ENCODE peak calls at places on chromosomes 11 and 22, in seven cellular contexts. C is GM12891, V is testis, R is midbrain, K is ELF-1, L is brain pericyte, M is SHP77 treated with DMSO at 0.1 percent for 48 hours. Q is an unnamed sample.
A peak's percentile ranks its signal among the peaks of the same experiment; 100 is the strongest.

GRCh38 chr22:38040953-38041759 is 16.0 kb upstream of the PICK1 start:
- DNase-seq in K (peak; percentile 25), R (no peak), V (no peak), L (no peak), C (no peak), M (no peak), Q (no peak)

GRCh38 chr11:26946209-26946828 is 47.6 kb upstream of the FIBIN start:
- DNase-seq in M (no peak), C (no peak), R (no peak), K (no peak), L (no peak), V (no peak), Q (no peak)

GRCh38 chr11:57150454-57150917 is 31.3 kb upstream of the LRRC55 start:
- DNase-seq in C (no peak), L (no peak), K (no peak), V (no peak), M (no peak), R (no peak), Q (no peak)

GRCh38 chr11:117973446-117973922 is 12.7 kb upstream of the IL10RA start:
- DNase-seq in L (no peak), M (no peak), R (no peak), K (no peak), V (no peak), C (no peak), Q (no peak)

GRCh38 chr11:35655856-35656255 is 6.7 kb upstream of the TRIM44 start:
- DNase-seq in M (no peak), K (no peak), L (no peak), R (no peak), C (no peak), V (no peak), Q (no peak)

GRCh38 chr11:121479355-121479754 is 26.6 kb upstream of the SORL1-AS1 start:
- DNase-seq in M (no peak), V (no peak), K (peak; percentile 86), R (no peak), C (no peak), L (no peak), Q (no peak)

GRCh38 chr11:12496181-12497025 is 119.0 kb downstream of the PARVA start:
- DNase-seq in C (no peak), R (no peak), L (no peak), K (no peak), M (no peak), V (no peak), Q (no peak)

GRCh38 chr11:119416606-119417580 is 6.1 kb downstream of the THY1 start:
- DNase-seq in M (no peak), V (no peak), L (no peak), K (no peak), R (no peak), C (no peak), Q (no peak)

GRCh38 chr11:1882265-1883238 is 9.1 kb downstream of the PRR33 start:
- DNase-seq in C (peak; percentile 99), R (peak; percentile 72), M (no peak), L (no peak), V (peak; percentile 87), K (peak; percentile 93), Q (peak; percentile 40)

GRCh38 chr11:61054927-61055562 is 47.2 kb upstream of the CD5 start:
- DNase-seq in L (no peak), V (no peak), R (no peak), C (no peak), M (no peak), K (no peak), Q (no peak)

GRCh38 chr11:69603978-69604524 is 36.9 kb upstream of the CCND1 start:
- DNase-seq in V (no peak), K (no peak), L (no peak), M (no peak), C (no peak), R (no peak), Q (no peak)

GRCh38 chr11:212150-213100 is 4.9 kb downstream of the RIC8A start:
- DNase-seq in R (no peak), M (no peak), K (no peak), V (no peak), C (no peak), L (no peak), Q (no peak)

GRCh38 chr22:28857288-28857687 is 26.1 kb upstream of the ZNRF3 start:
- DNase-seq in C (no peak), K (no peak), L (no peak), V (no peak), M (no peak), R (no peak), Q (no peak)

GRCh38 chr11:24932110-24933000 is 435.5 kb downstream of the LUZP2 start:
- DNase-seq in L (no peak), R (no peak), V (no peak), K (peak; percentile 1), C (no peak), M (no peak), Q (no peak)

GRCh38 chr11:13343931-13344717 is 66.5 kb downstream of the BMAL1 start:
- DNase-seq in M (no peak), C (peak; percentile 45), K (peak; percentile 89), V (peak; percentile 80), L (no peak), R (peak; percentile 65), Q (peak; percentile 72)

GRCh38 chr11:132064987-132065620 is 694.7 kb downstream of the NTM start:
- DNase-seq in L (peak; percentile 42), M (no peak), R (peak; percentile 53), C (no peak), K (no peak), V (peak; percentile 26), Q (no peak)

GRCh38 chr22:37561209-37562048 is 1.1 kb downstream of the CDC42EP1 start:
- DNase-seq in K (peak; percentile 95), R (peak; percentile 87), C (peak; percentile 89), V (peak; percentile 96), M (peak; percentile 8), L (peak; percentile 49), Q (no peak)

GRCh38 chr22:23233084-23233501 is 52.8 kb downstream of the BCR start:
- DNase-seq in K (no peak), L (no peak), C (no peak), R (no peak), V (peak; percentile 46), M (no peak), Q (no peak)

GRCh38 chr11:93904711-93905110 is 54.3 kb upstream of the VSTM5 start:
- DNase-seq in M (no peak), V (no peak), C (no peak), L (no peak), R (no peak), K (no peak), Q (peak; percentile 11)

GRCh38 chr22:35131423-35132050 is 65.6 kb downstream of the ISX start:
- DNase-seq in V (peak; percentile 54), L (no peak), K (no peak), C (no peak), R (no peak), M (no peak), Q (no peak)

GRCh38 chr11:69150175-69150574 is 5.6 kb upstream of the SMIM38 start:
- DNase-seq in R (no peak), M (no peak), L (no peak), V (no peak), C (no peak), K (no peak), Q (no peak)

GRCh38 chr11:94658386-94658785 is 91.2 kb downstream of the PIWIL4 start:
- DNase-seq in C (no peak), L (no peak), K (no peak), M (no peak), V (no peak), R (no peak), Q (no peak)

GRCh38 chr11:122248939-122249338 is 132.9 kb upstream of the BLID start:
- DNase-seq in L (no peak), R (no peak), C (no peak), M (no peak), V (no peak), K (no peak), Q (no peak)

GRCh38 chr11:84648413-84648812 is 978.7 kb downstream of the DLG2 start:
- DNase-seq in L (no peak), C (no peak), V (no peak), R (no peak), K (peak; percentile 52), M (no peak), Q (no peak)

GRCh38 chr11:84249344-84250135 is 963.4 kb upstream of the CCDC90B start:
- DNase-seq in C (no peak), M (no peak), K (no peak), R (no peak), V (no peak), L (no peak), Q (no peak)

GRCh38 chr11:46122955-46123354 is 1.7 kb upstream of the PHF21A start:
- DNase-seq in C (no peak), V (no peak), M (no peak), R (no peak), K (no peak), L (no peak), Q (no peak)

GRCh38 chr22:32661296-32661695 is 140.2 kb upstream of the TIMP3 start:
- DNase-seq in M (no peak), R (no peak), V (no peak), C (no peak), K (peak; percentile 10), L (no peak), Q (no peak)

Q was measured in NCI-H748 treated with DMSO at 0.1 percent for 48 hours.